ENCODE peak calls at places on chromosome 20, in six cellular contexts. G is CD14-positive monocyte; D is psoas muscle; Y is testis; F is CD8-positive, alpha-beta T cell; Q is MCF 10A. V is an unnamed sample.

GRCh38 chr20:34575271-34575670 is 16.8 kb downstream of the MAP1LC3A start:
- DNase-seq in Y (no peak), Q (no peak), G (no peak), D (no peak), F (peak), V (no peak)

GRCh38 chr20:47600967-47601547 is 99.4 kb downstream of the NCOA3 start:
- DNase-seq in G (no peak), Q (no peak), F (no peak), D (no peak), Y (no peak), V (no peak)

GRCh38 chr20:51600016-51600420 is 57.5 kb upstream of the NFATC2 start:
- DNase-seq in G (no peak), Y (no peak), D (no peak), F (no peak), Q (no peak), V (no peak)

GRCh38 chr20:24153101-24154040 is 164.8 kb upstream of the GGTLC1 start:
- DNase-seq in D (no peak), G (no peak), Q (no peak), F (no peak), Y (no peak), V (no peak)

GRCh38 chr20:38184098-38184497 is 19.0 kb upstream of the TGM2 start:
- DNase-seq in Q (peak), Y (no peak), G (no peak), F (no peak), D (no peak), V (no peak)

GRCh38 chr20:63963348-63963741 is 6.4 kb downstream of the ZNF512B start:
- DNase-seq in Q (no peak), Y (no peak), G (no peak), F (no peak), D (peak), V (no peak)

GRCh38 chr20:20064303-20064702 is 12.0 kb downstream of the CFAP61 start:
- DNase-seq in D (no peak), Q (no peak), F (no peak), Y (no peak), G (no peak), V (no peak)

GRCh38 chr20:44326391-44327159 is 10.3 kb upstream of the R3HDML start:
- DNase-seq in Q (no peak), G (no peak), F (peak), Y (no peak), D (no peak), V (no peak)

GRCh38 chr20:57991211-57991841 is 237.1 kb downstream of the ANKRD60 start:
- DNase-seq in Q (peak), G (no peak), Y (no peak), D (no peak), F (no peak), V (no peak)

GRCh38 chr20:61185841-61186601 is 66.0 kb upstream of the CDH4 start:
- DNase-seq in Q (peak), F (no peak), D (no peak), Y (no peak), G (no peak), V (no peak)

GRCh38 chr20:32871622-32872160 is 13.0 kb downstream of the EFCAB8 start:
- DNase-seq in F (no peak), Y (no peak), Q (no peak), D (no peak), G (no peak), V (no peak)

GRCh38 chr20:3858689-3859088 is 12.1 kb downstream of the MAVS start:
- DNase-seq in Y (no peak), F (no peak), D (no peak), G (no peak), Q (no peak), V (no peak)

GRCh38 chr20:63778857-63779256 is 39.3 kb downstream of the SLC2A4RG start:
- DNase-seq in D (no peak), Q (no peak), Y (no peak), F (no peak), G (no peak), V (no peak)

GRCh38 chr20:45290677-45291355 is 15.8 kb upstream of the RBPJL start:
- DNase-seq in F (peak), Y (peak), D (peak), G (peak), Q (peak), V (peak)

GRCh38 chr20:44020406-44021148 is 105.9 kb downstream of the TOX2 start:
- DNase-seq in Y (no peak), G (no peak), Q (no peak), F (peak), D (no peak), V (no peak)

GRCh38 chr20:58092871-58093270 is 135.6 kb downstream of the ANKRD60 start:
- DNase-seq in Q (no peak), G (no peak), Y (no peak), D (no peak), F (no peak), V (no peak)

GRCh38 chr20:50724851-50725721 is 6.3 kb upstream of the PARD6B start:
- DNase-seq in G (no peak), Y (peak), Q (peak), F (no peak), D (peak), V (no peak)

GRCh38 chr20:57008217-57008616 is 258.2 kb downstream of the BMP7 start:
- DNase-seq in D (no peak), G (no peak), Y (no peak), F (no peak), Q (no peak), V (no peak)

GRCh38 chr20:63881451-63882226 is 13.3 kb upstream of the DNAJC5 start:
- DNase-seq in F (no peak), Y (no peak), Q (no peak), D (no peak), G (no peak), V (no peak)

GRCh38 chr20:49615401-49616153 is 47.6 kb upstream of the PTGIS start:
- DNase-seq in Y (peak), Q (peak), F (no peak), G (peak), D (peak), V (no peak)

GRCh38 chr20:20568604-20569205 is 143.7 kb downstream of the RALGAPA2 start:
- DNase-seq in Q (peak), D (no peak), F (no peak), Y (peak), G (no peak), V (no peak)

GRCh38 chr20:48180039-48180438 is 394.8 kb upstream of the SULF2 start:
- DNase-seq in G (no peak), Q (peak), D (no peak), Y (no peak), F (no peak), V (no peak)

GRCh38 chr20:37309941-37310590 is 20.6 kb downstream of the MANBAL start:
- DNase-seq in D (no peak), Q (no peak), Y (peak), F (no peak), G (no peak), V (no peak)

GRCh38 chr20:60764328-60764727 is 487.7 kb upstream of the CDH4 start:
- DNase-seq in Y (no peak), G (no peak), Q (no peak), F (no peak), D (no peak), V (no peak)

GRCh38 chr20:45470262-45470931 is 844 bp downstream of the WFDC2 start:
- DNase-seq in Y (peak), F (no peak), Q (no peak), D (peak), G (no peak), V (no peak)

GRCh38 chr20:62048821-62049291 is 16.8 kb downstream of the TAF4 start:
- DNase-seq in D (no peak), G (no peak), Q (no peak), F (no peak), Y (no peak), V (no peak)

GRCh38 chr20:6769953-6770831 is 2.7 kb downstream of the BMP2 start:
- DNase-seq in G (no peak), Q (no peak), D (peak), Y (peak), F (no peak), V (peak)

GRCh38 chr20:48771542-48771941 is 56.3 kb downstream of the PREX1 start:
- DNase-seq in G (peak), F (no peak), D (no peak), Y (peak), Q (no peak), V (no peak)

GRCh38 chr20:37534401-37535157 is 6.9 kb upstream of the BLCAP start:
- DNase-seq in Q (peak), F (peak), Y (peak), D (no peak), G (no peak), V (no peak)

GRCh38 chr20:43533060-43533459 is 25.6 kb downstream of the L3MBTL1 start:
- DNase-seq in F (no peak), Y (no peak), D (no peak), Q (no peak), G (no peak), V (no peak)

GRCh38 chr20:44181611-44182010 is 5.4 kb downstream of the JPH2 start:
- DNase-seq in F (no peak), Y (no peak), D (peak), Q (no peak), G (no peak), V (no peak)

GRCh38 chr20:36653456-36653855 is 7.5 kb upstream of the SLA2 start:
- DNase-seq in F (no peak), G (no peak), Y (no peak), Q (no peak), D (no peak), V (no peak)

GRCh38 chr20:31652917-31653385 is 15.2 kb downstream of the COX4I2 start:
- DNase-seq in G (no peak), Y (no peak), D (no peak), Q (peak), F (no peak), V (no peak)

DNA sequence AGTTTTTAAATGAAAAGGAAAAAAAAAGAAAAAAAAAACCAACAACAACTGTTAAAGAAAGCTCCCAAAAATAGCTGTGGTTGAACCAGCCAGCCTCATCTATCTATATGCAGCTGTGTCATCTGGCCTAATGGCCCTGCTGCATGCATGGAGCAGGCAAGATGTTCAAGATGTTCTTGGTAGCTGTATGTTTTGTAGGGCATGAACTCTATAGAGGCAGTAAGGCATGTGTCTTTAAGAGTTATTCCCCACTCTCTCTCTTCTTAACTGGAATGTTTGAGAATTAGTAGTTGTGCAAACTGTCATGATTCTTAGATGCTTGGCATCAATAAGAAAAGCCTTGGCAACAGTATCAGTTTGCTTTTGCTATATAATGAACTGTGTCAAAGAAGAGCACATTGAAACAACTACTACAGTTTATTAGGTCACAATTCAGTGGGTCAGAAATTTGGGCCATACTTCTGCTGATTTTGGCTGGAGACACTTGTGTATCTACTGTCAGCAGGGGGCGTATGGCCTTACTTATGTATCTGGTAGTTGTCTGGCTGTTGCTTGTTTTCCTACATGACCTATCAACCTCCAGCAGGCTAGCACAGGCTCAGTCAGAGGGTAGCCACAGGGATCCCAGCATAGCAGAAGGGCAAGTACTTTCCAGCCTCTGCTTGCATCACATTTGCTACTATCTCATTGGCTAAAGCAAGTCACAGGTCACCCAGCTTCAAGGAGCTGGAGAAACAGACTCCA is 56.1 kb upstream of the LAMP5 start:
- DNase-seq in D (no peak), G (peak), Q (peak), Y (no peak), F (no peak), V (no peak)
- TF ChIP-seq CTCF in D (no peak), G (peak), Q (no peak), Y (no peak), F (no peak), V (no peak)

GRCh38 chr20:53581444-53582311 is 12.0 kb downstream of the ZNF217 start:
- DNase-seq in Y (no peak), G (no peak), F (peak), D (no peak), Q (no peak), V (no peak)

GRCh38 chr20:53579266-53579580 is 14.4 kb downstream of the ZNF217 start:
- DNase-seq in D (no peak), Q (no peak), F (no peak), G (no peak), Y (no peak), V (no peak)

GRCh38 chr20:53579581-53580375 is 13.9 kb downstream of the ZNF217 start:
- DNase-seq in D (no peak), G (peak), Q (peak), F (peak), Y (no peak), V (no peak)

GRCh38 chr20:53578492-53579222 is 15.0 kb downstream of the ZNF217 start:
- DNase-seq in Q (peak), F (peak), D (no peak), G (no peak), Y (peak), V (peak)

DNA sequence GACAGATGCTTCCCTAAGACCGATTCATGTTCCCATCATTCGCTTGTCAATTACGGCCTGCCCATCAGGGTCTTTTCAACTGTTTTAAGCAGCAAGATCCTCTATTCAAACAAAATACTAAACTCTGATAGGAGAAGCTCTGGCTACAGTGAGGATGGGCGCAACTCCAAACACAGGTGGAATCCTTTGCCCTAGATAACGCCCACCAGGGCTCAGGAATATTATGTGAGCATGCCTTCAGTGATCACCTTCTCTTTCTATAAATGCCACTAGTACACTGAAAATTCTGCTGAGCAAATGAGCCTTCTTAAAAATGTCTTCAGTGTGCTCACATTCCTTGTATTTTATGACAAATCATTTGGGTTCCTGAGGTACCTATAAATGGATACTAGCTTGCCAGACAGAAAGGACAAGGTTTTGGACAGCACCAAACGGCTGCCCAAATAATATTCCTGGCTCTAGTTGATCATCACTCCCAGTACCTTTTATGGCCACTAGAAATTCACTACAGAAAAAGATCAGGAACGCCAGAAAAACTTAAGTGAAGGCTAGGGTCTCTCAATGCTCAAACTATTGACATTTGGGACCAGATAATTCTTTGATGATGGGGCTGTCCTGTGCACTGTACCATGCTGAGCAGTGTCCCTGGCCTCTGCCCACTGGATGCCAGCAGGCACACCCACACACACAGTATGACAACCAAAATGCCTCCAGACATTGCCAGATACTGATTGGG is 13.1 kb downstream of the ZNF217 start:
- DNase-seq in F (peak), Q (no peak), D (no peak), Y (no peak), G (no peak), V (no peak)
- TF ChIP-seq CTCF in F (no peak), Q (no peak), D (peak), Y (no peak), G (no peak), V (no peak)

DNA sequence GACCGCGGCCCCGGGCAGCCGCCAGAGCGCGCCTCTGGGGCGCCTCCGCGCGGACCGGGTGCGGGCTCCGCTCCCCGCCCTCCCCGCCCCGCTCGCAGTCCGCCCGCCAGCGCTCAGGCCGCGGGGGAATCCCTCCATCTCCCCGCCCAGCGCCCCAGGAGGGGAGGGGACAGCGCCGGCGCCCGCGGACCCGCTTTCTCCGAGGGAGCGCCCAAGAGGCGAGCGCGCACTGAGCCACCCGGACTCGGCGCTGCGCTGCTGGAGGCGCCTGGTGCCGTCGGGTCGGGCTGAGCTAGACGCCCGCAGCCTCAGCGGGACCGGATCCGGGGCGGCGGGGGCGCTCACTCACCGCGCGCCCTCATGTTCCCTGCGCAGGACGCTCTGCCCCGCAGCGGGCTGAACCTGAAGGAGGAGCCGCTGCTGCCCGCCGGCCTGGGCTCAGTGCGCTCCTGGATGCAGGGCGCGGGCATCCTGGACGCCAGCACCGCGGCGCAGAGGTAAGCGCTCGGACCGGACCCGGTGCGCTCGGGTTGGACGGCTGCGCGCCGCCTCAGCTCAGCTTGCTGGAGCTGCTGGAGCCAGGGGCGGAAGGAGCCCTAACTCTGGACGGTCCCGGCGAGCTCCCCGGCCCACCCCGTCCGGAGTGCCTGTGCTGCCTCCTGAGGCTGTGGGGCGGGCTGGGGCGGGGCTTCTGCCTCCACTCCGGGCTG is 861 bp downstream of the EBF4 start:
- DNase-seq in Y (peak), G (no peak), Q (no peak), F (peak), D (no peak), V (peak)
- TF ChIP-seq CTCF in Y (no peak), G (no peak), Q (no peak), F (no peak), D (no peak), V (no peak)

DNA sequence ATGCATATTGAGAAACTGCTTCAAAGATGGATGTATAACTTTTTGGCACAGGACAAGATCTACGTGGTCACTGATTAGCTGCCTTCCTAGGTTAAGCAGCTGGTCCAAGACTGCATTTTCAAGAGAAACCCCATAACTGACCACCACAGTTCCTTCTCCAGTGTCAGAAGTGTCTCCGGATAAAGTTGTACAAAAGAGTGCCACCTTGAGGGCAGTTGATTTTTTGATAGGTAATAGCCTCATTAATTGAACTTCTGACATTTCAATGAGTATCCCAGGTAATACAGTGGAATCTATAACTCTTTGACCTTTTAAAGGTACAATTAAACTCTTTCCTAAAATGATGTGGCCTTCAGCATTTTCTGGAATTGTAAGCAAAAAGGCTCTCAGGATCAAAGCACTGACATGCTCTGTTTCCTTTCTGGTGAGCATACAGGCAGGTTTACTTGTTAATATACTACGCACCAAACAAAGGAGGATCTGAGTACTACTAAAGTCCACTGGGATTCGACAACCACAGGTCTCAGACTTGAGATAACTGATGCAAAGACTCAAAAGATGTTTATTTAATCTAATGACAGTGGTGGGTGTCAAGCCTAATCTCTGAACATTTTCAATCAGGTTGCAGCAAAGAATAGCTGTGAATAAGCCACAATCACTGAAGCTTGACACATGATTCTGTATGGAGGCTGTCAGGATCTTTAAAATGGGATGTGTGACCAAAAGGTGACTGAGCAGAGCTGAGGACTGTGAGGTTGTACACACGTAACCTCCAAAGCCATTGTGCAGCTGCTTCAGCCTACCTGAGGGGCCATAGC is 21.2 kb downstream of the MKKS start:
- DNase-seq in G (no peak), D (no peak), Y (no peak), Q (no peak), F (no peak), V (no peak)
- TF ChIP-seq CTCF in G (no peak), D (no peak), Y (no peak), Q (no peak), F (no peak), V (no peak)

DNA sequence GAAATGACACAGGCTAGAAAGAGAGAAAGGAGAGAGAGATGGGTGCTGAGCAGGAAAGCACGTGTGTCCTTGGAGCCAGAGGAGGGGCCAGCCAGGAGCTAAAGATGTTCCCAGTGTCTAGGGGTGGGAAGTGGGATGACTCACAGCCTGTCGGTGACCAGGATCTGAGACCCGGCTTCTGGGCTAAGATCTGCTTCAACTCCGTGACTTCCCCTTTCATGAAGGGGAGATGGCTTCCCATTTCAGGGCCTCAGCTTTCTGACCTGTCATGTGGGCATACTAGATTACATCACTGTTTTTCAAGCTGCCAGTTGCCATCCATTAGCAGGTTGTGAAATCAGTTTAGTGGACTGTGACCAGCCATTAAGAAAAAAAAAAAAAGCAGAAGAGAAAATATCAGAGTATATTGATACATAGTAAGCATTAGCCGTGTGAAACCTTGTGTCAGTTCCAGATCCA is 5.4 kb downstream of the TGM3 start:
- DNase-seq in F (no peak), Q (peak), D (no peak), Y (peak), G (peak), V (no peak)
- TF ChIP-seq CTCF in F (no peak), Q (no peak), D (no peak), Y (no peak), G (no peak), V (no peak)

V was measured in natural killer cell.